ENCODE peak calls at places on chromosome 17, in nine cellular contexts. T, H, I, S, U, Y, O, M and J are unnamed samples.

GRCh38 chr17:74245145-74245817 is 28.8 kb upstream of the DNAI2 start:
- DNase-seq in T (peak; percentile 14), H (no peak), I (no peak), S (no peak), U (no peak), Y (no peak), O (no peak), M (no peak), J (no peak)

GRCh38 chr17:64099543-64099942 is 30.4 kb downstream of the ERN1 start:
- DNase-seq in T (no peak), H (no peak), I (no peak), S (no peak), U (no peak), Y (no peak), O (no peak), M (no peak), J (no peak)

GRCh38 chr17:55168970-55169687 is 95.6 kb upstream of the HLF start:
- DNase-seq in T (no peak), H (no peak), I (no peak), S (no peak), U (no peak), Y (no peak), O (no peak), M (no peak), J (no peak)

GRCh38 chr17:37138726-37139125 is 190.0 kb downstream of the AATF start:
- DNase-seq in T (no peak), H (no peak), I (no peak), S (no peak), U (no peak), Y (no peak), O (no peak), M (no peak), J (no peak)

GRCh38 chr17:10126554-10127493 is 71.6 kb downstream of the GAS7 start:
- DNase-seq in T (peak; percentile 69), H (no peak), I (no peak), S (no peak), U (no peak), Y (no peak), O (no peak), M (no peak), J (peak; percentile 50)

GRCh38 chr17:1076299-1076981 is 79.5 kb downstream of the TIMM22 start:
- DNase-seq in T (no peak), H (no peak), I (no peak), S (no peak), U (no peak), Y (no peak), O (no peak), M (no peak), J (no peak)

GRCh38 chr17:38621538-38621937 is 15.8 kb upstream of the SRCIN1 start:
- DNase-seq in T (no peak), H (no peak), I (no peak), S (no peak), U (no peak), Y (no peak), O (peak; percentile 3), M (no peak), J (no peak)

GRCh38 chr17:79792984-79793923 is 3.6 kb downstream of the CBX8 start:
- DNase-seq in T (peak; percentile 55), H (no peak), I (no peak), S (no peak), U (peak; percentile 81), Y (no peak), O (no peak), M (no peak), J (peak; percentile 71)

GRCh38 chr17:31309525-31309924 is 4.3 kb downstream of the EVI2B start:
- DNase-seq in T (no peak), H (no peak), I (no peak), S (no peak), U (no peak), Y (no peak), O (no peak), M (no peak), J (no peak)

GRCh38 chr17:55496094-55496881 is 15.0 kb downstream of the SMIM36 start:
- DNase-seq in T (peak; percentile 7), H (no peak), I (no peak), S (no peak), U (peak; percentile 4), Y (peak; percentile 50), O (no peak), M (no peak), J (peak; percentile 9)

GRCh38 chr17:144936-145670 is 7.7 kb downstream of the SCGB1C2 start:
- DNase-seq in T (no peak), H (no peak), I (no peak), S (no peak), U (no peak), Y (no peak), O (peak; percentile 52), M (peak; percentile 13), J (no peak)